ENCODE peak calls at places on chromosomes 11 and 22, in four cellular contexts. D is left colon; N is tibial artery; G is activated CD4-positive, alpha-beta T cell treated with anti-CD3 and anti-CD28 coated beads, Interleukin-2, amount 10 ng/mL, durations not matched to agents 7 days and 5 days. M is an unnamed sample.

GRCh38 chr11:63687845-63688244 is 6.5 kb downstream of the RTN3 start:
- DNase-seq in D (no peak), N (no peak), G (no peak), M (no peak)

GRCh38 chr11:12771875-12772274 is 97.7 kb downstream of the TEAD1 start:
- DNase-seq in D (no peak), G (no peak), N (no peak), M (no peak)

GRCh38 chr11:69787906-69788305 is 12.8 kb upstream of the FGF4 start:
- DNase-seq in G (no peak), N (no peak), D (no peak), M (no peak)

GRCh38 chr11:11163256-11163655 is 189.8 kb downstream of the CSNK2A3 start:
- DNase-seq in G (no peak), D (no peak), N (no peak), M (no peak)

GRCh38 chr11:117664897-117665296 is 132.1 kb downstream of the DSCAML1 start:
- DNase-seq in G (no peak), D (peak), N (no peak), M (no peak)

GRCh38 chr11:112588252-112588668 is 327.6 kb upstream of the PLET1 start:
- DNase-seq in G (peak), D (peak), N (peak), M (no peak)

GRCh38 chr11:96254087-96254486 is 88.9 kb downstream of the MAML2 start:
- DNase-seq in N (no peak), D (no peak), G (peak), M (no peak)

GRCh38 chr22:21044931-21045584 is 688 bp upstream of the LRRC74B start:
- DNase-seq in N (no peak), G (no peak), D (no peak), M (no peak)

GRCh38 chr11:133065847-133066485 is 466.3 kb downstream of the OPCML start:
- DNase-seq in D (no peak), N (no peak), G (no peak), M (no peak)

GRCh38 chr11:61021661-61022212 is 50.3 kb downstream of the CD6 start:
- DNase-seq in N (no peak), G (peak), D (peak), M (peak)

GRCh38 chr22:19086944-19087343 is 35.3 kb downstream of the DGCR2 start:
- DNase-seq in N (no peak), D (no peak), G (no peak), M (no peak)

GRCh38 chr11:123507043-123507442 is 77.0 kb downstream of the GRAMD1B start:
- DNase-seq in D (no peak), G (no peak), N (no peak), M (no peak)

GRCh38 chr11:68584097-68584496 is 100.2 kb upstream of the GAL start:
- DNase-seq in N (no peak), D (peak), G (peak), M (peak)

GRCh38 chr11:721913-722811 is 16.1 kb downstream of the EPS8L2 start:
- DNase-seq in N (no peak), G (peak), D (peak), M (no peak)

GRCh38 chr11:95908826-95909225 is 15.1 kb downstream of the MTMR2 start:
- DNase-seq in N (no peak), G (no peak), D (no peak), M (no peak)

GRCh38 chr11:97854877-97855276 is 1165.9 kb upstream of the CNTN5 start:
- DNase-seq in N (no peak), G (no peak), D (no peak), M (no peak)

GRCh38 chr11:65491614-65492386 is 7.0 kb upstream of the MALAT1 start:
- DNase-seq in G (no peak), D (peak), N (peak), M (no peak)

GRCh38 chr11:76796511-76797203 is 13.5 kb downstream of the TSKU start:
- DNase-seq in G (peak), D (no peak), N (no peak), M (no peak)

GRCh38 chr11:122852071-122852831 is 14.0 kb downstream of the CRTAM start:
- DNase-seq in D (no peak), N (no peak), G (peak), M (no peak)

GRCh38 chr22:36160499-36160942 is at the start of gene APOL3:
- DNase-seq in N (peak), G (peak), D (peak), M (peak)

GRCh38 chr11:69704508-69705245 is 855 bp upstream of the FGF19 start:
- DNase-seq in N (no peak), G (no peak), D (peak), M (no peak)